ENCODE peak calls at places on chromosomes 3 and 15, in six cellular contexts. T, L, X, Z, N and Y are unnamed samples.

GRCh38 chr15:91238664-91239428 is 138.8 kb downstream of the SV2B start:
- DNase-seq in T (no peak), L (no peak), X (no peak), Z (no peak), N (peak), Y (no peak)

GRCh38 chr15:56871180-56871579 is 47.3 kb upstream of the TCF12 start:
- DNase-seq in T (peak), L (peak), X (no peak), Z (no peak), N (no peak), Y (no peak)

GRCh38 chr3:193452338-193452737 is 73.8 kb upstream of the ATP13A5 start:
- DNase-seq in T (peak), L (no peak), X (no peak), Z (no peak), N (no peak), Y (no peak)

GRCh38 chr15:36550650-36551049 is 28.8 kb upstream of the CDIN1 start:
- DNase-seq in T (no peak), L (no peak), X (no peak), Z (no peak), N (no peak), Y (no peak)

GRCh38 chr3:134054231-134054630 is 24.5 kb upstream of the SLCO2A1 start:
- DNase-seq in T (no peak), L (no peak), X (no peak), Z (no peak), N (no peak), Y (no peak)

GRCh38 chr15:68441045-68441743 is 9.2 kb upstream of the ITGA11 start:
- DNase-seq in T (no peak), L (no peak), X (no peak), Z (peak), N (no peak), Y (no peak)

GRCh38 chr3:72745146-72745976 is 102.9 kb downstream of the SHQ1 start:
- DNase-seq in T (no peak), L (no peak), X (peak), Z (no peak), N (no peak), Y (no peak)

GRCh38 chr3:52291508-52292181 is 4.0 kb downstream of the GLYCTK start:
- DNase-seq in T (no peak), L (no peak), X (peak), Z (no peak), N (no peak), Y (no peak)

GRCh38 chr15:80684697-80685096 is 10.4 kb upstream of the ABHD17C start:
- DNase-seq in T (no peak), L (no peak), X (no peak), Z (no peak), N (no peak), Y (no peak)

GRCh38 chr3:129513705-129514104 is 14.7 kb upstream of the RHO start:
- DNase-seq in T (no peak), L (no peak), X (no peak), Z (no peak), N (no peak), Y (no peak)

GRCh38 chr3:195425849-195426248 is 17.0 kb downstream of the ACAP2 start:
- DNase-seq in T (no peak), L (no peak), X (no peak), Z (no peak), N (no peak), Y (no peak)

GRCh38 chr3:14803101-14803980 is 15.4 kb upstream of the FGD5 start:
- DNase-seq in T (peak), L (peak), X (no peak), Z (no peak), N (no peak), Y (no peak)

GRCh38 chr15:38196116-38196515 is 56.5 kb upstream of the SPRED1 start:
- DNase-seq in T (no peak), L (no peak), X (no peak), Z (no peak), N (no peak), Y (no peak)

GRCh38 chr3:86221601-86222000 is 769.3 kb downstream of the VGLL3 start:
- DNase-seq in T (no peak), L (no peak), X (no peak), Z (no peak), N (no peak), Y (no peak)

GRCh38 chr3:158735296-158736033 is 3.2 kb upstream of the RARRES1 start:
- DNase-seq in T (no peak), L (no peak), X (no peak), Z (no peak), N (no peak), Y (no peak)